ENCODE peak calls at places on chromosomes 2 and 18, in four cellular contexts. J, X, C and K are unnamed samples. For H3K4me1, the result is how much of the 10 kb centered on the place peaks cover.

GRCh38 chr2:220708366-220708765 is 863.7 kb downstream of the EPHA4 start:
- DNase-seq in J (no peak), X (no peak), C (no peak), K (no peak)

GRCh38 chr18:63788447-63789096 is 13.4 kb downstream of the SERPINB7 start:
- DNase-seq in J (no peak), X (no peak), C (no peak), K (no peak)

GRCh38 chr2:237859533-237860272 is at the start of gene RAMP1:
- DNase-seq in J (no peak), X (no peak), C (no peak), K (no peak)

GRCh38 chr2:208047840-208048239 is 22.5 kb upstream of the PLEKHM3 start:
- DNase-seq in J (no peak), X (no peak), C (no peak), K (no peak)

GRCh38 chr2:28405537-28405936 is 12.9 kb downstream of the FOSL2 start:
- DNase-seq in J (no peak), X (no peak), C (no peak), K (no peak)

GRCh38 chr2:44098050-44098449 is 70.6 kb upstream of the PPM1B start:
- DNase-seq in J (no peak), X (no peak), C (no peak), K (no peak)

GRCh38 chr2:62461707-62462106 is 44.3 kb downstream of the TMEM17 start:
- DNase-seq in J (no peak), X (no peak), C (no peak), K (no peak)

GRCh38 chr2:46014911-46015654 is 282.1 kb upstream of the EPAS1 start:
- DNase-seq in J (no peak), X (no peak), C (peak), K (peak)

GRCh38 chr2:2707111-2708035 is 376.3 kb upstream of the MYT1L start:
- DNase-seq in J (no peak), X (no peak), C (no peak), K (no peak)

GRCh38 chr18:49926076-49926745 is 112.9 kb upstream of the ACAA2 start:
- DNase-seq in J (no peak), X (no peak), C (no peak), K (no peak)

GRCh38 chr18:41875094-41875780 is 79.8 kb upstream of the PIK3C3 start:
- DNase-seq in J (no peak), X (no peak), C (no peak), K (no peak)

GRCh38 chr2:120921457-120921856 is 185.8 kb downstream of the GLI2 start:
- DNase-seq in J (no peak), X (no peak), C (no peak), K (no peak)

GRCh38 chr2:145460151-145460550 is 940.2 kb upstream of the ZEB2 start:
- DNase-seq in J (no peak), X (no peak), C (no peak), K (no peak)

GRCh38 chr18:28637897-28638296 is 461.0 kb upstream of the CDH2 start:
- DNase-seq in J (no peak), X (no peak), C (no peak), K (no peak)

GRCh38 chr2:26911911-26912861 is 58.3 kb upstream of the MAPRE3 start:
- DNase-seq in J (no peak), X (no peak), C (peak), K (peak)

GRCh38 chr2:54824582-54824981 is 101.1 kb downstream of the EML6 start:
- DNase-seq in J (no peak), X (no peak), C (no peak), K (no peak)

GRCh38 chr2:216319771-216320170 is 52.5 kb downstream of the MARCHF4 start:
- DNase-seq in J (no peak), X (no peak), C (no peak), K (peak)

GRCh38 chr2:234869969-234870368 is 81.8 kb upstream of the SH3BP4 start:
- DNase-seq in J (no peak), X (no peak), C (no peak), K (no peak)

GRCh38 chr18:68714356-68714706 is 577 bp downstream of the TMX3 start:
- DNase-seq in J (peak), X (no peak), C (peak), K (no peak)

GRCh38 chr18:10353791-10354190 is 100.6 kb upstream of the APCDD1 start:
- DNase-seq in J (no peak), X (no peak), C (no peak), K (no peak)

GRCh38 chr2:120237491-120237902 is 14.3 kb upstream of the TMEM185B start:
- DNase-seq in J (no peak), X (no peak), C (no peak), K (no peak)

GRCh38 chr2:156437272-156437671 is 1.1 kb downstream of the GPD2 start:
- DNase-seq in J (no peak), X (no peak), C (no peak), K (no peak)

GRCh38 chr2:109346601-109347228 is 217.7 kb downstream of the SH3RF3 start:
- DNase-seq in J (no peak), X (no peak), C (no peak), K (no peak)

GRCh38 chr2:213119061-213119809 is 32.2 kb downstream of the IKZF2 start:
- DNase-seq in J (no peak), X (peak), C (no peak), K (no peak)

GRCh38 chr2:213122730-213123129 is 28.7 kb downstream of the IKZF2 start:
- DNase-seq in J (no peak), X (no peak), C (no peak), K (no peak)

GRCh38 chr2:213125646-213126347 is 25.6 kb downstream of the IKZF2 start:
- DNase-seq in J (no peak), X (no peak), C (no peak), K (no peak)

DNA sequence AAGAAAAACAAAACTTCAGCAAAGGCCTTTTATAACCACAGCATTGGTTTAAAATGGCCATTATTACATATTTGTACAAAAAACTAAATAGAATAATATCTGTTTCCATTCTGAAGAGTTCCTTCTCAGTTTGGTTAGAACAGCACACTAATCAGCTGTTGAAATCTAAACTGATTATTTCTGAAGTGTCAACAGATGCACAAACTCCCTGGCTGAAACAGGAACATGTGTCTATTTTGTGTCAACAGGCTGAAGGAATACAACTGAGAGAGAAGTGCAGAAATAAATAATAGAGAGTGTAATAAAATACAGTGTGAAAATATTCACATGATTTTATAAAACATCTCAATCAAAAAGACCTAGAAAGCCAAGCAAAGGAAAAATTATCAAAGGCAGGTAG is 29.7 kb downstream of the IKZF2 start:
- DNase-seq in J (no peak), X (no peak), C (no peak), K (no peak)
- TF ChIP-seq SUZ12 in J (no peak), X (no peak), C (no peak), K (no peak)

GRCh38 chr2:36963734-36964133 is 2.6 kb downstream of the STRN start:
- DNase-seq in J (no peak), X (no peak), C (no peak), K (no peak)

GRCh38 chr2:36965196-36965595 is 1.1 kb downstream of the STRN start:
- DNase-seq in J (no peak), X (no peak), C (no peak), K (no peak)

GRCh38 chr2:36963106-36963505 is 3.2 kb downstream of the STRN start:
- DNase-seq in J (no peak), X (no peak), C (no peak), K (peak)

GRCh38 chr2:36965751-36966369 is 476 bp downstream of the STRN start:
- DNase-seq in J (no peak), X (no peak), C (peak), K (peak)

DNA sequence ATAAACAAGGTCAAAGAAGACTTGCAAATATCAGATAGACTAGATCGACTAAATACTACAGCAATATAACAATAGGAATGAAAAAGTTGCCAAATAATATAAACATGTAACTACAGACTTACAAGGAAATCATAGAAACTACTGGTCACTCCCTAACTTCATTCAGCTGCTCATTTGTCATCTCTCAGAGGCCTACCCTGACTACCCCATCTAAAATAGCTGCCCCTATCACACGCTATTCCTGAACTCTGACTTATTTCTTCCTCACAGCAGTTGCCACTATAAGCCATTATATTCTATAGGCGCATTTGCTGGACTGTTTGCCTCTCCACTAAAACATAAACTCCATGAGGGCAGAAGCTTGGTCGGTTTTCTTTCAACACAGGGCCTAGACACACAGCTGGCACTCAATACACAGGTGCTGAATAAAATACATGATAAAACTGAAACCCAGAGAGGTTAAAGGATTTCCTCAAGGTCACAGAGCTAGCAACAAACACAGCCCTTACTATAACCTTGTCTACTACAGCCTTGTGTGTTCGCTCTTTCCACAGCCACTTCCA is 1.8 kb downstream of the STRN start:
- DNase-seq in J (no peak), X (no peak), C (no peak), K (no peak)
- H3K4me3 ChIP-seq in J (peak), X (peak), C (peak), K (no peak)

DNA sequence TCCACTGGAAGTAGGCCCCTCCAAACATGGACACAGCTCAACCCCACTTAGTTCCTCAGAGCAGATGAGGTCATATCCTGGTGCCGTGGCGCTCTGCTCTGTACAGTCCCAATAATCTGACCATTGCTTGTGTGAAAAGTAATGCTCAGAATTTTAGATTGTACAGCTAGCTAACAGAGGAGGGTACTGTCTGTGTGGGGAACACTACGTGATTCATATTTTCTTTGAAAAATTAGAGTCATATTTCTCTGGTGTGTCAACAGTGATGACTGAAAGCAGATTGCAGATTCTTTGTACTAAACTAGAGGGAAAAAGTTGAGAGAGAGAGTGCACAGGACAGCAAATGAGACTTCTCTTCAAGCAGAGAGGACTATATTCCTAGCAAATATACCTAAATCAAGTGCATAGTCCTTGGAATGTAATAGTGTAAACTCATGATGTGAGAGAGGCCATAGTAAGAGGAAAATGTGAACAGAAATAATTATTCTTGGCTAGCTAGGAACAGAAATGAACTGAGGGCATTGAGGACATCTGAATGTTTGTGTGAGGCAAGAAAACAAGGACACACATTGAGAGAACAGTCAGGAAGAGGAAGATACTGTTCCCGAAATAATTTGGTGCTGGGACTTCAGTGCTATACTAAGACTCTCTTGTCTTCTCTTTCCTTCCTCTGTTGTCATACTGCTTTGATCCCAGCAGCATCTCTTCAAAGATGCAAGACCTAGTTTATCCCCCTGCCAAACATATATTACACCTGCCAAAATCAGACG is 157.0 kb upstream of the RND3 start:
- DNase-seq in J (no peak), X (no peak), C (no peak), K (no peak)
- H3K4me1 ChIP-seq in J (under half), X (under half), C (under half), K (under half)

GRCh38 chr2:9001229-9001628 is 2.3 kb downstream of the MBOAT2 start:
- DNase-seq in J (no peak), X (no peak), C (no peak), K (no peak)
- TF ChIP-seq SUZ12 in J (no peak), X (no peak), C (no peak), K (no peak)

GRCh38 chr2:42959993-42960834 is 167.8 kb upstream of the HAAO start:
- DNase-seq in J (no peak), X (no peak), C (no peak), K (no peak)
- H3K4me3 ChIP-seq in J (peak), X (no peak), C (no peak), K (no peak)

GRCh38 chr2:161430416-161430815 is 14.3 kb downstream of the TBR1 start:
- DNase-seq in J (no peak), X (no peak), C (no peak), K (no peak)
- H3K4me1 ChIP-seq in J (under half), X (under half), C (under half), K (under half)

GRCh38 chr2:69914235-69915049 is 467 bp upstream of the MXD1 start:
- DNase-seq in J (peak), X (peak), C (peak), K (peak)
- TF ChIP-seq SUZ12 in J (no peak), X (no peak), C (no peak), K (no peak)

GRCh38 chr18:22346968-22347611 is 70.6 kb downstream of the CTAGE1 start:
- DNase-seq in J (peak), X (no peak), C (peak), K (no peak)
- H3K4me3 ChIP-seq in J (no peak), X (no peak), C (peak), K (no peak)

DNA sequence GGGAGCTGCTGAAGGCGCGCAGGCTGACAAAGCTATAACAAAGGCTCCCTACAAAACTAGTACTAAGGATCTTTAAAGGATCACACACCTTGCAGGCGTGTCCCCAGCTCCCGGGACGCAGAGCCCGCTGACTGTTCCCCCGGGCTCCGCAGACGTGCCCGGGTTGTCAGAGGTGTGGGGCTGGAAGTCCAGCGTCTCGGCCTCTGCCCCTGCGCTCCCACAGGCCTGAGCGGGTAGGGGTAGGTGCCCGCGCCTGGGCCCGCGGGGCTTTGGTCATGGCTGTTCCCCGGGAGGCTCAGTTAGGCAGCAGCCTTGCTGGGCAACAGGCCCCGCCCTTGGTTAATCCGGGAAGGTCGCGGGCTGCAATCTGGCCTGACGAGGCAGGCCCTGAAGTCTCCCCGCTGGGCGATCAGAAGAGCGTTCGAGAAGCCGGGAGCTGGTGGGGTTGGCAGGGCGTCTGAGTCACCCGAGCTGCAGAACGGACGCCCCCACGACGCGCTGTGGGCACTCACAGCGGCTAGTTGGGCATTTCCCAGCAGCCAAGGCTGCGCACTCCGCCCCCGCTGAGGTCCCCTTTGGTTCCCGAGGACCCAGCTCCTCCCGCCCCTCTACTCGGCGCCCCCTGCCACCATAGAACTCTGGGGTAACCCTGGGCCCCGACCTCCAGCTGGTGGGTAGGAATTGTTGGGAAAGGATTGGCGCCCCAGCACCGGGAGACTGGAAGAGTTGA is 13.6 kb downstream of the POU3F3 start:
- DNase-seq in J (no peak), X (no peak), C (peak), K (no peak)
- H3K4me1 ChIP-seq in J (under half), X (under half), C (under half), K (under half)

DNA sequence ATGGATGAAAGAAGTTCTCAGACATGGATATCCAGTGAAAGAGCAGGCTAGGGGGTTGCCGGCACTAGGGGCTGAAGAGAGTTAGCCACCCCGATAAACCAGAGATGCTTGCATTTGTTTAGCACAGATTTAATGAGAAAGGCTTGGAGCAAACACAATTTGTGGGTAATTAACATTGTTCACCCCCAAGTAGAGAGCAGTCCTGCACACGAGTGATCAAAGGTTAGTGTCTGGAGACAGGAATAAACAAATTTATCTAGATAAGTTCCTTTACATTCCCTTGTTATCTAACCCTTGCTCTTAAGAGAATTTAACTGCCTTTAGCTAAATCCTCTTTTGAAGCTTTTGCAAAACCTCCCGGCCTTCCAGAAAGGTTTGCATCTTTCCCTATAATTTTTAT is 23.9 kb downstream of the HTR2B start:
- DNase-seq in J (peak), X (no peak), C (no peak), K (no peak)
- TF ChIP-seq SUZ12 in J (no peak), X (no peak), C (no peak), K (no peak)